ENCODE peak calls at places on chromosomes 16 and 17, in six cellular contexts. S is cardiac septum, X is DND-41, L is stromal cell of bone marrow, Q is T-helper 9 cell, D is KG1. O is an unnamed sample.

GRCh38 chr16:20911361-20911760 is 10.8 kb downstream of the LYRM1 start:
- DNase-seq in Q (no peak), S (no peak), D (no peak), L (peak; percentile 59), X (no peak), O (peak; percentile 24)

GRCh38 chr17:54867634-54868033 is 33.0 kb upstream of the TOM1L1 start:
- DNase-seq in Q (no peak), D (no peak), S (no peak), X (no peak), L (no peak), O (no peak)

GRCh38 chr17:6456914-6457687 is 12.8 kb downstream of the PIMREG start:
- DNase-seq in S (no peak), D (no peak), Q (no peak), X (no peak), L (peak; percentile 42), O (no peak)

GRCh38 chr17:10226930-10227695 is 28.7 kb upstream of the GAS7 start:
- DNase-seq in D (no peak), Q (peak; percentile 18), S (peak; percentile 84), X (peak; percentile 74), L (no peak), O (peak; percentile 35)

GRCh38 chr17:43650471-43650870 is 11.3 kb downstream of the MEOX1 start:
- DNase-seq in Q (no peak), D (no peak), L (no peak), S (no peak), X (no peak), O (no peak)

GRCh38 chr17:71422968-71423367 is 697.9 kb upstream of the SOX9 start:
- DNase-seq in D (no peak), Q (no peak), X (no peak), L (no peak), S (no peak), O (no peak)

GRCh38 chr17:45812102-45812501 is 28.0 kb downstream of the CRHR1 start:
- DNase-seq in S (no peak), X (no peak), Q (no peak), L (no peak), D (no peak), O (no peak)

GRCh38 chr16:66521951-66522771 is 27.8 kb downstream of the TK2 start:
- DNase-seq in X (peak; percentile 91), L (peak; percentile 57), Q (peak; percentile 77), D (peak; percentile 61), S (peak; percentile 93), O (peak; percentile 96)

GRCh38 chr16:75130150-75130771 is 13.7 kb upstream of the LDHD start:
- DNase-seq in X (no peak), S (no peak), L (no peak), D (peak; percentile 6), Q (no peak), O (no peak)

GRCh38 chr16:72952404-72953301 is 95.3 kb downstream of the ZFHX3 start:
- DNase-seq in X (no peak), Q (no peak), D (no peak), S (no peak), L (no peak), O (no peak)

GRCh38 chr16:47258874-47259461 is 115.2 kb upstream of the NETO2 start:
- DNase-seq in L (peak; percentile 3), Q (no peak), X (peak; percentile 18), S (no peak), D (no peak), O (peak; percentile 2)

GRCh38 chr17:48593126-48593829 is at the start of gene HOXB5:
- DNase-seq in X (no peak), S (no peak), Q (no peak), D (no peak), L (no peak), O (no peak)

GRCh38 chr17:11979795-11980194 is 17.5 kb downstream of the ZNF18 start:
- DNase-seq in S (no peak), Q (no peak), L (no peak), X (no peak), D (no peak), O (no peak)

GRCh38 chr17:68910256-68910705 is 44.9 kb downstream of the ABCA8 start:
- DNase-seq in D (no peak), S (no peak), Q (no peak), L (no peak), X (no peak), O (no peak)

GRCh38 chr17:51869387-51869786 is 289.1 kb downstream of the CA10 start:
- DNase-seq in Q (no peak), X (peak; percentile 51), S (no peak), L (no peak), D (peak; percentile 12), O (peak; percentile 3)

GRCh38 chr17:69547947-69548346 is 133.4 kb downstream of the MAP2K6 start:
- DNase-seq in D (no peak), X (no peak), L (no peak), Q (no peak), S (no peak), O (no peak)

GRCh38 chr16:84227548-84227947 is 12.3 kb downstream of the KCNG4 start:
- DNase-seq in Q (no peak), L (no peak), X (no peak), S (no peak), D (no peak), O (no peak)

GRCh38 chr17:41976142-41976768 is 9.7 kb downstream of the CNP start:
- DNase-seq in L (no peak), D (no peak), Q (no peak), X (no peak), S (no peak), O (no peak)

GRCh38 chr16:20839504-20839903 is 33.2 kb downstream of the REXO5 start:
- DNase-seq in D (no peak), Q (no peak), S (no peak), X (no peak), L (no peak), O (no peak)

GRCh38 chr17:31530391-31530990 is 139.0 kb downstream of the RAB11FIP4 start:
- DNase-seq in X (no peak), Q (no peak), L (no peak), D (no peak), S (no peak), O (no peak)

GRCh38 chr16:67562526-67562917 is at the start of gene CTCF:
- DNase-seq in S (no peak), X (no peak), D (peak; percentile 32), L (peak; percentile 67), Q (peak; percentile 76), O (peak; percentile 83)

GRCh38 chr16:12480916-12481315 is 322.8 kb downstream of the CPPED1 start:
- DNase-seq in D (no peak), X (no peak), L (no peak), S (peak; percentile 35), Q (no peak), O (no peak)

GRCh38 chr16:54407596-54407995 is 121.0 kb upstream of the IRX3 start:
- DNase-seq in Q (no peak), S (no peak), D (no peak), X (no peak), L (peak; percentile 72), O (no peak)

GRCh38 chr17:65629234-65629690 is 67.8 kb upstream of the AXIN2 start:
- DNase-seq in X (no peak), S (no peak), D (no peak), Q (no peak), L (no peak), O (no peak)

GRCh38 chr16:57138281-57138935 is 46.0 kb downstream of the CPNE2 start:
- DNase-seq in L (no peak), D (no peak), S (no peak), Q (no peak), X (no peak), O (no peak)

GRCh38 chr17:67759355-67760171 is 41.8 kb downstream of the NOL11 start:
- DNase-seq in D (no peak), L (no peak), Q (no peak), X (no peak), S (peak; percentile 78), O (no peak)

GRCh38 chr16:16120382-16121184 is 102.7 kb downstream of the ABCC6 start:
- DNase-seq in D (peak; percentile 67), X (no peak), L (no peak), Q (no peak), S (peak; percentile 80), O (no peak)

GRCh38 chr17:17603178-17603894 is 11.8 kb upstream of the PEMT start:
- DNase-seq in S (no peak), L (no peak), Q (no peak), D (no peak), X (peak; percentile 10), O (no peak)

O was measured in activated CD4-positive, alpha-beta T cell treated with anti-CD3 and anti-CD28 coated beads, Interleukin-2, amount 50 U/mL, for 48 hours.